ENCODE peak calls at places on chromosomes 16 and 17, in nine cellular contexts. One of them, this sample, is unnamed.

GRCh38 chr17:81510798-81511549 is 1.6 kb downstream of the ACTG1 start:
- DNase-seq in body of pancreas: peak
- DNase-seq in thyroid gland: peak
- DNase-seq in testis: peak
- DNase-seq in lower lobe of right lung: peak
- DNase-seq in uterus: no peak
- DNase-seq in fibroblast of the aortic adventitia: peak
- DNase-seq in HCT116: no peak
- DNase-seq in foreskin fibroblast: no peak
- DNase-seq in this sample: no peak

GRCh38 chr17:16342979-16343378 is 10.3 kb downstream of the CENPV start:
- DNase-seq in thyroid gland: no peak
- DNase-seq in testis: no peak
- DNase-seq in lower lobe of right lung: no peak
- DNase-seq in body of pancreas: no peak
- DNase-seq in uterus: no peak
- DNase-seq in fibroblast of the aortic adventitia: peak
- DNase-seq in foreskin fibroblast: no peak
- DNase-seq in HCT116: no peak
- DNase-seq in this sample: no peak

GRCh38 chr17:18000044-18000443 is 27.4 kb downstream of the DRC3 start:
- DNase-seq in testis: no peak
- DNase-seq in thyroid gland: no peak
- DNase-seq in lower lobe of right lung: no peak
- DNase-seq in fibroblast of the aortic adventitia: no peak
- DNase-seq in foreskin fibroblast: no peak
- DNase-seq in HCT116: no peak
- DNase-seq in uterus: no peak
- DNase-seq in body of pancreas: no peak
- DNase-seq in this sample: no peak

GRCh38 chr17:27649929-27650328 is 18.9 kb downstream of the LGALS9 start:
- DNase-seq in thyroid gland: peak
- DNase-seq in testis: peak
- DNase-seq in fibroblast of the aortic adventitia: no peak
- DNase-seq in body of pancreas: peak
- DNase-seq in lower lobe of right lung: no peak
- DNase-seq in uterus: no peak
- DNase-seq in foreskin fibroblast: no peak
- DNase-seq in HCT116: no peak
- DNase-seq in this sample: no peak

GRCh38 chr17:19867094-19867653 is 562 bp downstream of the ULK2 start:
- DNase-seq in fibroblast of the aortic adventitia: peak
- DNase-seq in testis: peak
- DNase-seq in thyroid gland: peak
- DNase-seq in HCT116: peak
- DNase-seq in uterus: peak
- DNase-seq in lower lobe of right lung: peak
- DNase-seq in body of pancreas: peak
- DNase-seq in foreskin fibroblast: peak
- DNase-seq in this sample: no peak

GRCh38 chr16:57413301-57413730 is 8.7 kb downstream of the CCL17 start:
- DNase-seq in thyroid gland: no peak
- DNase-seq in foreskin fibroblast: no peak
- DNase-seq in uterus: no peak
- DNase-seq in lower lobe of right lung: no peak
- DNase-seq in testis: no peak
- DNase-seq in body of pancreas: no peak
- DNase-seq in fibroblast of the aortic adventitia: no peak
- DNase-seq in HCT116: no peak
- DNase-seq in this sample: no peak

GRCh38 chr16:47578033-47578432 is 116.9 kb downstream of the PHKB start:
- DNase-seq in body of pancreas: no peak
- DNase-seq in testis: no peak
- DNase-seq in foreskin fibroblast: no peak
- DNase-seq in lower lobe of right lung: no peak
- DNase-seq in HCT116: no peak
- DNase-seq in fibroblast of the aortic adventitia: no peak
- DNase-seq in uterus: no peak
- DNase-seq in thyroid gland: no peak
- DNase-seq in this sample: no peak

GRCh38 chr17:30000001-30000754 is 58.7 kb downstream of the EFCAB5 start:
- DNase-seq in body of pancreas: no peak
- DNase-seq in fibroblast of the aortic adventitia: peak
- DNase-seq in testis: no peak
- DNase-seq in thyroid gland: no peak
- DNase-seq in HCT116: no peak
- DNase-seq in uterus: no peak
- DNase-seq in foreskin fibroblast: no peak
- DNase-seq in lower lobe of right lung: no peak
- DNase-seq in this sample: no peak

DNA sequence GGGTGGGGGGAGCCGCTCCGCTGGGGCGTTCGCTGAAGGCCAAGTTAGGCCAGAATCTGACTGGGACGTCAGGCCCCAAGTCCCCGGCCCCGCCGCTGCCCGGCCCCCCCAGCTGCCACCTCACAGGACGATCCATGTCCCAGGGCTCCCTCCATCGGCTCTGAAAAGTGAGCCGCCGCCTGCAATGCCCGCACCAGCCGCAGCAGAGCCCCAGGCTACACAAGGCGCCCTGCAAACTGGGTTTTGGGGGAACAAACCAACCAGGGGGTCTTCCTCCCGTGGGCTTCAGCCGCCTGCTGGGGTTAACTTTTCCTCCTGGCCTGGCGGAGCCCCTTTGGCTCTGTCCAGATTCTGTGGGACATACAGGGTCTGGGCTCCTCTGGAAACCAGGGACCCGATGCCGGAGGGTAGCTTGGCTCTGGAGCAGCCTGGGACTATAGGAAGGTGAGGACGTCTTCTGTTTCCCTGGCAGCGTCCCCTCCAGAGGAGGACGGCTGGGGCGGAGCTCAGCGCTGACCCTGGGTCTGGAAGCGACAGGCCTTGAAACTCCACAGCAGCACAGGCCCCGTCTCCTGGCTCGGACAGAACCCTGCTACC is 835 bp downstream of the NME4 start:
- DNase-seq in foreskin fibroblast: peak
- DNase-seq in uterus: peak
- DNase-seq in testis: peak
- DNase-seq in lower lobe of right lung: peak
- DNase-seq in fibroblast of the aortic adventitia: peak
- DNase-seq in thyroid gland: peak
- DNase-seq in HCT116: peak
- DNase-seq in body of pancreas: peak
- DNase-seq in this sample: no peak
- TF ChIP-seq CTCF in foreskin fibroblast: peak
- TF ChIP-seq CTCF in uterus: peak
- TF ChIP-seq CTCF in testis: peak
- TF ChIP-seq CTCF in lower lobe of right lung: peak
- TF ChIP-seq CTCF in fibroblast of the aortic adventitia: peak
- TF ChIP-seq CTCF in thyroid gland: peak
- TF ChIP-seq CTCF in HCT116: peak
- TF ChIP-seq CTCF in body of pancreas: peak
- TF ChIP-seq CTCF in this sample: peak

GRCh38 chr17:62805234-62805633 is 2.9 kb downstream of the MARCHF10 start:
- DNase-seq in lower lobe of right lung: no peak
- DNase-seq in fibroblast of the aortic adventitia: no peak
- DNase-seq in HCT116: no peak
- DNase-seq in body of pancreas: no peak
- DNase-seq in testis: no peak
- DNase-seq in thyroid gland: no peak
- DNase-seq in uterus: no peak
- DNase-seq in foreskin fibroblast: no peak
- DNase-seq in this sample: no peak

GRCh38 chr17:62809656-62810055 is 1.5 kb upstream of the MARCHF10 start:
- DNase-seq in body of pancreas: no peak
- DNase-seq in HCT116: no peak
- DNase-seq in testis: no peak
- DNase-seq in thyroid gland: no peak
- DNase-seq in foreskin fibroblast: peak
- DNase-seq in lower lobe of right lung: no peak
- DNase-seq in fibroblast of the aortic adventitia: no peak
- DNase-seq in uterus: no peak
- DNase-seq in this sample: no peak

GRCh38 chr17:62807812-62808575 is at the start of gene MARCHF10:
- DNase-seq in body of pancreas: peak
- DNase-seq in fibroblast of the aortic adventitia: no peak
- DNase-seq in lower lobe of right lung: peak
- DNase-seq in HCT116: no peak
- DNase-seq in uterus: peak
- DNase-seq in testis: peak
- DNase-seq in foreskin fibroblast: no peak
- DNase-seq in thyroid gland: peak
- DNase-seq in this sample: no peak

GRCh38 chr17:62804822-62805221 is 3.3 kb downstream of the MARCHF10 start:
- DNase-seq in body of pancreas: no peak
- DNase-seq in lower lobe of right lung: no peak
- DNase-seq in testis: no peak
- DNase-seq in fibroblast of the aortic adventitia: no peak
- DNase-seq in foreskin fibroblast: no peak
- DNase-seq in uterus: no peak
- DNase-seq in thyroid gland: no peak
- DNase-seq in HCT116: no peak
- DNase-seq in this sample: no peak

GRCh38 chr17:62808576-62808970 is 459 bp upstream of the MARCHF10 start:
- DNase-seq in testis: no peak
- DNase-seq in HCT116: no peak
- DNase-seq in fibroblast of the aortic adventitia: no peak
- DNase-seq in lower lobe of right lung: no peak
- DNase-seq in uterus: no peak
- DNase-seq in thyroid gland: no peak
- DNase-seq in body of pancreas: no peak
- DNase-seq in foreskin fibroblast: no peak
- DNase-seq in this sample: no peak
- H3K4me3 ChIP-seq in testis: peak
- H3K4me3 ChIP-seq in HCT116: no peak
- H3K4me3 ChIP-seq in fibroblast of the aortic adventitia: no peak
- H3K4me3 ChIP-seq in lower lobe of right lung: peak
- H3K4me3 ChIP-seq in uterus: no peak
- H3K4me3 ChIP-seq in thyroid gland: no peak
- H3K4me3 ChIP-seq in body of pancreas: no peak
- H3K4me3 ChIP-seq in foreskin fibroblast: no peak
- H3K4me3 ChIP-seq in this sample: peak

GRCh38 chr17:61832463-61832862 is 30.9 kb downstream of the BRIP1 start:
- DNase-seq in thyroid gland: no peak
- DNase-seq in uterus: no peak
- DNase-seq in testis: no peak
- DNase-seq in foreskin fibroblast: no peak
- DNase-seq in lower lobe of right lung: no peak
- DNase-seq in HCT116: no peak
- DNase-seq in body of pancreas: no peak
- DNase-seq in fibroblast of the aortic adventitia: no peak
- DNase-seq in this sample: no peak

GRCh38 chr17:61828694-61829093 is 34.6 kb downstream of the BRIP1 start:
- DNase-seq in thyroid gland: no peak
- DNase-seq in testis: no peak
- DNase-seq in foreskin fibroblast: no peak
- DNase-seq in lower lobe of right lung: no peak
- DNase-seq in uterus: no peak
- DNase-seq in body of pancreas: no peak
- DNase-seq in HCT116: no peak
- DNase-seq in fibroblast of the aortic adventitia: no peak
- DNase-seq in this sample: no peak

GRCh38 chr17:61831099-61831498 is 32.2 kb downstream of the BRIP1 start:
- DNase-seq in lower lobe of right lung: no peak
- DNase-seq in uterus: no peak
- DNase-seq in fibroblast of the aortic adventitia: no peak
- DNase-seq in foreskin fibroblast: no peak
- DNase-seq in body of pancreas: no peak
- DNase-seq in HCT116: no peak
- DNase-seq in thyroid gland: no peak
- DNase-seq in testis: no peak
- DNase-seq in this sample: no peak

GRCh38 chr17:61825448-61826137 is 37.7 kb downstream of the BRIP1 start:
- DNase-seq in thyroid gland: no peak
- DNase-seq in body of pancreas: no peak
- DNase-seq in lower lobe of right lung: no peak
- DNase-seq in testis: no peak
- DNase-seq in foreskin fibroblast: no peak
- DNase-seq in HCT116: no peak
- DNase-seq in fibroblast of the aortic adventitia: no peak
- DNase-seq in uterus: no peak
- DNase-seq in this sample: no peak

DNA sequence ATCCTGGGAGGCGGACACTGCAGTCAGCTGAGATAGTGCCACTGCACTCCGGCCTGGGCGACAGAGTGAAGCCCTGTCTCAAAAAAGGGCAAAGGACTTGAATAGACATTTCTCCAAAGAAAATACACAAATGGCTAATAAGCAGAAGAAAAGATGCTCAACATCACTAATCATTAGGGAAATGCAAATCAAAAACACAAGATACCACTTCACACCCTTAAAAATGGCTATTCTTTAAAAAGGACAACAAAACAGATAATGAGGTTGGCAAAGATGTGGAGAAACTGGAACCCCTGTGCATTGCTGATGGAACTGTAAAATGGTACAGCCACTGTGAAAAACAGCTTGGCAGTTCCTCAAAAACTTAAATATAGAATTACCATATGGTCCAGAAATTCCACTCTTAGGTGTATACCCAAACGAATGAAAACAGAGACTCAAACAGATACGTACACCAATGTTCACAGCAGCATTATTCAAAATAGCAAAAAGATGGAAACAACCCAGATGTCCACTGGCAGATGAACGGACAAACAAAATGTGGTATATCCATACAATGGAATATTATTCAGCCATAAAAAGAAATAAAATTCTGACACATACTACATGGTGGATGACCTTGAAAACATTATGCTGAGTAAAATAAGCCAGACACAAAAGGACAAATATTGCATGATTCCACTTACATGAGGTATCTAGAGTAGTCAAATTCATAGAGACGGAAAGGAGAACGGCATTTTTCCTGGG is 35.5 kb downstream of the BRIP1 start:
- DNase-seq in lower lobe of right lung: no peak
- DNase-seq in testis: no peak
- DNase-seq in body of pancreas: no peak
- DNase-seq in HCT116: no peak
- DNase-seq in thyroid gland: no peak
- DNase-seq in foreskin fibroblast: no peak
- DNase-seq in fibroblast of the aortic adventitia: no peak
- DNase-seq in uterus: no peak
- DNase-seq in this sample: no peak
- TF ChIP-seq CTCF in lower lobe of right lung: no peak
- TF ChIP-seq CTCF in testis: no peak
- TF ChIP-seq CTCF in body of pancreas: no peak
- TF ChIP-seq CTCF in HCT116: no peak
- TF ChIP-seq CTCF in thyroid gland: no peak
- TF ChIP-seq CTCF in foreskin fibroblast: no peak
- TF ChIP-seq CTCF in fibroblast of the aortic adventitia: no peak
- TF ChIP-seq CTCF in uterus: no peak
- TF ChIP-seq CTCF in this sample: no peak

DNA sequence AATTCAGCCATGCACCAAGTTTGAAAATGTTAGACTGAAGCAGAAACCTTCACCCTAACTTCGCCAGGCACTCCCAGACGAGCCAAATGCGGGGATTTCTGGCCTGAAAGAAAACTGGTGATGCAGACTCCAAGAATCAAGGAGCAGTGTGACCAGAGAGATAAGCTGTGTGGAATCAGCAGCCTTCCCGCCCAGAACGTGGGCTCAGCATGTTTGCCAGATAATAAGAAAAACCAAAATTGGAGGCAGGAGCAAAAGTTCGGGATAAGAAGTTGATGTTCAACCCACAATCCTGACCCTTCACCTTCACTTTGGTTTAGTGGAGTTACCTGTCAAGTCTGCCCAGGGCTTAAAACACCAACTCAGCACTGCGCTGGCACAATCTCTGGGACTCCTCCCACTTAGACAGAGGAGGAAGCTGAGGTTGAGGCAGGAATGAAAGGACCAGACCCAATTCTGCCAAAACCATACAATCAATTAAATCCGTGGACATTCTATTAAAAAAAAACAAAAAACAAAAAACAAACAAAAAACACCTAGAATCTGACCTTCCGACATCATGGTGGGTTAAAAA is 3.0 kb downstream of the SLC43A2 start:
- DNase-seq in thyroid gland: no peak
- DNase-seq in body of pancreas: no peak
- DNase-seq in uterus: no peak
- DNase-seq in foreskin fibroblast: no peak
- DNase-seq in fibroblast of the aortic adventitia: peak
- DNase-seq in testis: no peak
- DNase-seq in lower lobe of right lung: no peak
- DNase-seq in HCT116: no peak
- DNase-seq in this sample: no peak
- H3K4me3 ChIP-seq in thyroid gland: no peak
- H3K4me3 ChIP-seq in body of pancreas: no peak
- H3K4me3 ChIP-seq in uterus: no peak
- H3K4me3 ChIP-seq in foreskin fibroblast: no peak
- H3K4me3 ChIP-seq in fibroblast of the aortic adventitia: no peak
- H3K4me3 ChIP-seq in testis: no peak
- H3K4me3 ChIP-seq in lower lobe of right lung: peak
- H3K4me3 ChIP-seq in HCT116: no peak
- H3K4me3 ChIP-seq in this sample: no peak

This sample was measured in epithelial cell of proximal tubule.